ENCODE peak calls at places on chromosomes 3 and 15, in nine cellular contexts. Q is HT1080; B is stromal cell of bone marrow; E is GM23338; F is GM04504; U is NCI-H460; M is NAMALWA; Y is stimulated activated CD4-positive, alpha-beta T cell treated with anti-CD3 and anti-CD28 coated beads, TNF-alpha, amount 100 ng/mL, for 4 hours; R is H7. G is an unnamed sample.

GRCh38 chr15:34753236-34753894 is 1.4 kb downstream of the GJD2 start:
- DNase-seq in Q (peak; percentile 67), B (peak; percentile 33), E (peak; percentile 94), F (peak; percentile 40), U (peak; percentile 24), M (no peak), Y (no peak), R (peak; percentile 79), G (no peak)

GRCh38 chr3:57555316-57555715 is 758 bp upstream of the PDE12 start:
- DNase-seq in Q (no peak), B (no peak), E (no peak), F (no peak), U (no peak), M (no peak), Y (no peak), R (no peak), G (no peak)

GRCh38 chr3:150022406-150023238 is 51.9 kb upstream of the PFN2 start:
- DNase-seq in Q (peak; percentile 44), B (no peak), E (no peak), F (no peak), U (peak; percentile 49), M (peak; percentile 38), Y (no peak), R (no peak), G (no peak)

GRCh38 chr3:149577801-149578200 is 80.0 kb downstream of the WWTR1 start:
- DNase-seq in Q (no peak), B (no peak), E (no peak), F (no peak), U (no peak), M (no peak), Y (no peak), R (no peak), G (no peak)

GRCh38 chr3:183244219-183244618 is 8.8 kb upstream of the B3GNT5 start:
- DNase-seq in Q (peak; percentile 93), B (no peak), E (no peak), F (no peak), U (no peak), M (no peak), Y (no peak), R (no peak), G (no peak)

GRCh38 chr15:40756938-40757337 is 1.9 kb upstream of the RMDN3 start:
- DNase-seq in Q (no peak), B (no peak), E (no peak), F (no peak), U (no peak), M (no peak), Y (no peak), R (no peak), G (no peak)

GRCh38 chr3:100169186-100169585 is 54.9 kb upstream of the FILIP1L start:
- DNase-seq in Q (no peak), B (no peak), E (no peak), F (no peak), U (no peak), M (no peak), Y (no peak), R (no peak), G (no peak)

GRCh38 chr15:60091150-60091549 is 87.0 kb downstream of the FOXB1 start:
- DNase-seq in Q (peak; percentile 94), B (peak; percentile 85), E (no peak), F (peak; percentile 41), U (no peak), M (no peak), Y (no peak), R (no peak), G (no peak)

GRCh38 chr3:195160257-195160898 is 110.6 kb downstream of the XXYLT1 start:
- DNase-seq in Q (peak; percentile 52), B (no peak), E (no peak), F (peak; percentile 61), U (no peak), M (no peak), Y (no peak), R (no peak), G (no peak)

GRCh38 chr3:59290358-59290757 is 240.5 kb upstream of the CFAP20DC start:
- DNase-seq in Q (peak; percentile 32), B (no peak), E (no peak), F (no peak), U (no peak), M (no peak), Y (no peak), R (no peak), G (no peak)

GRCh38 chr15:85137507-85138175 is 156.0 kb downstream of the PDE8A start:
- DNase-seq in Q (no peak), B (no peak), E (no peak), F (no peak), U (no peak), M (no peak), Y (no peak), R (no peak), G (no peak)